ENCODE peak calls at places on chromosomes 12 and 14, in five cellular contexts. B is HepG2, R is K562, C is SK-N-SH, G is GM12878. U is an unnamed sample.

GRCh38 chr12:116534341-116535121 is 24.6 kb upstream of the MAP1LC3B2 start:
- DNase-seq in R (peak), B (no peak), C (peak), G (no peak), U (peak)

GRCh38 chr14:36767603-36768281 is 106.1 kb downstream of the PAX9 start:
- DNase-seq in B (no peak), C (no peak), R (peak), G (no peak), U (peak)

GRCh38 chr14:104141621-104142091 is 3.3 kb downstream of the KIF26A start:
- DNase-seq in R (no peak), C (peak), B (no peak), G (no peak), U (no peak)

GRCh38 chr14:66379116-66379515 is 107.1 kb upstream of the CCDC196 start:
- DNase-seq in B (no peak), G (no peak), C (no peak), R (no peak), U (no peak)

GRCh38 chr14:49879683-49880204 is 13.1 kb upstream of the ARF6 start:
- DNase-seq in B (peak), R (peak), C (peak), G (no peak), U (peak)

GRCh38 chr12:110279976-110280783 is 867 bp upstream of the ATP2A2 start:
- DNase-seq in C (peak), B (no peak), G (no peak), R (peak), U (no peak)

GRCh38 chr14:76293923-76294322 is 82.0 kb upstream of the ESRRB start:
- DNase-seq in R (no peak), B (peak), C (no peak), G (no peak), U (no peak)

GRCh38 chr14:69772082-69773017 is 5.4 kb downstream of the SRSF5 start:
- DNase-seq in R (no peak), B (peak), G (no peak), C (no peak), U (no peak)

GRCh38 chr12:40911676-40912075 is 219.4 kb downstream of the CNTN1 start:
- DNase-seq in B (no peak), R (no peak), C (no peak), G (no peak), U (no peak)

GRCh38 chr12:81465191-81465590 is 294.0 kb downstream of the PPFIA2 start:
- DNase-seq in G (no peak), C (no peak), B (no peak), R (no peak), U (no peak)

GRCh38 chr14:36996133-36996856 is 176.1 kb downstream of the SLC25A21 start:
- DNase-seq in B (no peak), R (no peak), C (no peak), G (no peak), U (no peak)

GRCh38 chr12:122986258-122986871 is 5.9 kb downstream of the ARL6IP4 start:
- DNase-seq in G (no peak), B (no peak), C (no peak), R (no peak), U (no peak)

GRCh38 chr12:111488271-111488670 is 82.5 kb downstream of the SH2B3 start:
- DNase-seq in C (no peak), R (no peak), G (no peak), B (no peak), U (no peak)

GRCh38 chr14:90660865-90661570 is 155.2 kb downstream of the TTC7B start:
- DNase-seq in G (no peak), R (no peak), B (no peak), C (no peak), U (no peak)

GRCh38 chr12:52120951-52121847 is 41.7 kb downstream of the SMIM41 start:
- DNase-seq in B (no peak), G (no peak), R (no peak), C (peak), U (no peak)

GRCh38 chr14:105527381-105528196 is 1.2 kb downstream of the TMEM121 start:
- DNase-seq in C (no peak), R (no peak), G (no peak), B (no peak), U (no peak)

GRCh38 chr14:105528197-105528858 is 1.9 kb downstream of the TMEM121 start:
- DNase-seq in R (peak), B (peak), G (no peak), C (peak), U (peak)

GRCh38 chr14:105530446-105531087 is 4.2 kb downstream of the TMEM121 start:
- DNase-seq in R (no peak), C (no peak), G (no peak), B (no peak), U (no peak)

GRCh38 chr14:105529506-105530445 is 3.4 kb downstream of the TMEM121 start:
- DNase-seq in B (peak), R (peak), C (no peak), G (no peak), U (no peak)

GRCh38 chr14:105528859-105529505 is 2.6 kb downstream of the TMEM121 start:
- DNase-seq in C (no peak), G (no peak), B (no peak), R (no peak), U (no peak)
- TF ChIP-seq FOXM1 in C (no peak), G (no peak), B (no peak), R (no peak), U (no peak)

DNA sequence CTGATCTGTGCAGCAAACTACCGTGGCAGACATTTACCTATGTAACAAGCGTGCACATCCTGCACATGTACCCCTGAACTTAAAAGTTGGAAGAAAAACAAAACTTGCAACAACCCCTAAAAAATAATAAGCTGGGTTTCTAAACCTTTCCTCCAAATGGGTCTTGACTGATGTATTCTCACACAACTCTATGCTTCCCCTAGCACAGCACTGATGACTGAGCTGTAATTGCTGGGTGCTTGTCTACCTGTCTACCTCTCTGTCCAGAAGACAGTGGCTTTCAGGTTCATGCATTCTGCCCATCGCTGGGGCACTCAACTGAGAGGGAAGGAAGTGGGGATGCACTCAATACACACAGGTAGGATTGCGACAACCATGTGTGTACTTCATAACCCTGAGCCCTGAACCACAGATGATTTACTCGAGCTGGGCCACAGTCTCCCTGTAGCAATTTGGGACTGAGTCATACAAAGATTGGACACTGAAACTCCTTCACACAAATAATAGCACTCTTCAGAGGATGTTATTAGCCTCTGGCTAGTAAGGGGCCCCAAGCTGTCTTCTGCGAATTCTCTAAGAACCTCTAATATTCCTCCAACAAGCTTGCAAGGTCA is 44.8 kb upstream of the TMPO start:
- DNase-seq in C (no peak), G (no peak), B (no peak), R (no peak), U (no peak)
- TF ChIP-seq FOXM1 in C (no peak), G (no peak), B (no peak), R (no peak), U (no peak)

DNA sequence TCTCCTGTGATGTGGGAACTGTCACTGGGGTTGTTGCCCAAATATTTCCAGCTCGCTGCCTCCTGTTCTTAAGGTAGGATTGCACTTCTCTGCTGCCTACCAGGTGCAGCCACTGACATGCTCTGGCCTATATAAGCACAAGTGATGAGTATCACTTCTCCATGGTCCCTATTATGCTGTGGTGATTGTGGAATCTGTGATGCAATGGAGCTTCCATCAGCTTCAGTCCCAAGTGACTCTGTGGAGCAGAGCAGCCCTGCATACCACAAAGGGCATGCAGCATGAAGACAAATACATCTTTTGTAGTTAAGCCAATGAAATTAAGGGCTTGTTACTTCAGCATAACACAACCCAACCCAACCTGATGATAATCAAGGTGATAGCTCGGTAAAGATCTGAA is 43.5 kb downstream of the CKAP4 start:
- DNase-seq in C (no peak), B (no peak), R (no peak), G (no peak), U (no peak)
- TF ChIP-seq FOXM1 in C (no peak), B (no peak), R (no peak), G (no peak), U (no peak)

GRCh38 chr12:126247936-126248335 is 1182.7 kb downstream of the AACS start:
- DNase-seq in R (no peak), B (no peak), G (no peak), C (no peak), U (no peak)

GRCh38 chr12:126248871-126249403 is 1183.7 kb downstream of the AACS start:
- DNase-seq in R (no peak), C (no peak), B (no peak), G (no peak), U (no peak)

DNA sequence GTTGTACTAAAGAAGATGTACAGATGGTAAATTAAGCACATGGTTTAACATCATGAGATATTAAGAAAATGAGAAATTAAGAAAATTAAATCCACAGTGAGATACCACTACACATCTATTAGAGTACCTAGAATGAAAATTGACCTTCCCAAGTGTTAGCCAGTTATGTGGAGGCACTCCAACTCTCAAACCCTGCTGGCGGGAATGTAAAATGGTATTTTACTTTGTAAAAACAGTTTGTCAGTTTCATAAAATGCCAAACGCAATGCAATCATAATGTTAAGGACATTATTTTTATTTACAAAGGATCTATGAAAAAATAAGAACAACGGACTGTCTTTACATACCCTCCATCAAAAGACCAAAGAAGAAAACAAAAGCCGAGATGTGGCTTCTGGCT is 1178.6 kb downstream of the AACS start:
- DNase-seq in R (no peak), G (no peak), C (no peak), B (no peak), U (no peak)
- TF ChIP-seq FOXM1 in R (no peak), G (no peak), C (no peak), B (no peak), U (no peak)

DNA sequence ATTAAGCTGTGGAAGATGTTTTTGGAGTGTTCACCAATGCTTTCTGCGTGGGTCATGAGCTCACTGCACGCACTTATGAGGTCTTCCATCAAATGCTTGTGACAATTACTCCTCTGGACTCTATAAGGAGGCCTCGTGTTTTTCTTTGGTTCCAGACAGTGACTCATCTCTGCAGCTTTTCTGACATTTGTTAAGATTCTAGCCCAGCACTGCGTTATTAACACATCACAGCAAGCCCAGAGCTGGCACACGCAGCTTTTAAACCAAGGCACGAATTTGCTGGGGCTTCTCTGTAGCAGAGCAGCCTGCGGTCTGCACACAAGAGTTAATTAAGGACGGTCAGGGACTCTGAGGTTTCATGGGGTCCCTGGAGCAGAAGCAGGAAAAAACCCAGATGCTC is 16.9 kb downstream of the MEG3 start:
- DNase-seq in G (no peak), B (no peak), C (no peak), R (no peak), U (no peak)
- TF ChIP-seq FOXM1 in G (no peak), B (no peak), C (no peak), R (no peak), U (no peak)

GRCh38 chr14:67725171-67725570 is 23.5 kb downstream of the RDH12 start:
- DNase-seq in G (no peak), C (no peak), R (no peak), B (no peak), U (no peak)

GRCh38 chr14:67733609-67734008 is 31.9 kb downstream of the RDH12 start:
- DNase-seq in C (no peak), R (no peak), G (no peak), B (no peak), U (no peak)

GRCh38 chr14:67728258-67728657 is 26.6 kb downstream of the RDH12 start:
- DNase-seq in B (no peak), C (no peak), G (no peak), R (no peak), U (no peak)

GRCh38 chr14:67727361-67727760 is 25.7 kb downstream of the RDH12 start:
- DNase-seq in G (no peak), B (no peak), C (no peak), R (no peak), U (no peak)

GRCh38 chr14:67729072-67729561 is 27.4 kb downstream of the RDH12 start:
- DNase-seq in R (no peak), C (no peak), B (peak), G (no peak), U (no peak)
- TF ChIP-seq FOXM1 in R (no peak), C (no peak), B (no peak), G (no peak), U (no peak)

GRCh38 chr12:89413234-89413633 is 60.9 kb upstream of the DUSP6 start:
- DNase-seq in G (no peak), B (no peak), R (no peak), C (no peak), U (no peak)
- TF ChIP-seq FOXM1 in G (no peak), B (no peak), R (no peak), C (no peak), U (no peak)